ENCODE peak calls at places on chromosome 4, in seven cellular contexts. D is PC-3, S is uterus, W is pancreas, N is aorta, I is heart right ventricle, R is cardiac muscle cell. V is an unnamed sample.

GRCh38 chr4:184453402-184454160 is 20.8 kb downstream of the IRF2 start:
- DNase-seq in S (no peak), I (no peak), N (no peak), W (no peak), D (peak; percentile 42), R (peak; percentile 82), V (peak; percentile 32)

GRCh38 chr4:176107695-176108094 is 42.1 kb downstream of the WDR17 start:
- DNase-seq in W (no peak), S (no peak), D (no peak), R (no peak), I (no peak), N (no peak), V (no peak)

GRCh38 chr4:43330288-43330687 is 437.8 kb downstream of the GRXCR1 start:
- DNase-seq in I (no peak), W (no peak), S (no peak), D (peak; percentile 88), N (no peak), R (peak; percentile 54), V (peak; percentile 75)

GRCh38 chr4:162959056-162959455 is 207.6 kb downstream of the NAF1 start:
- DNase-seq in W (no peak), D (peak; percentile 4), R (peak; percentile 10), S (no peak), N (no peak), I (no peak), V (no peak)

GRCh38 chr4:16783119-16783518 is 115.3 kb downstream of the LDB2 start:
- DNase-seq in S (no peak), N (no peak), I (no peak), R (no peak), W (no peak), D (no peak), V (no peak)

GRCh38 chr4:173272987-173273386 is 61.2 kb downstream of the HMGB2 start:
- DNase-seq in D (no peak), W (no peak), S (no peak), I (no peak), R (peak; percentile 74), N (no peak), V (no peak)

GRCh38 chr4:159144112-159144694 is 41.3 kb downstream of the RAPGEF2 start:
- DNase-seq in R (no peak), N (no peak), D (no peak), S (no peak), W (no peak), I (no peak), V (no peak)

GRCh38 chr4:1644906-1645657 is 39.0 kb downstream of the FAM53A start:
- DNase-seq in N (no peak), I (peak; percentile 62), D (no peak), R (peak; percentile 75), S (peak; percentile 28), W (no peak), V (peak; percentile 60)

GRCh38 chr4:43331226-43332078 is 438.9 kb downstream of the GRXCR1 start:
- DNase-seq in W (no peak), N (no peak), D (peak; percentile 89), S (no peak), R (peak; percentile 55), I (no peak), V (peak; percentile 91)

GRCh38 chr4:26048962-26049361 is 134.9 kb downstream of the SMIM20 start:
- DNase-seq in N (no peak), W (no peak), I (no peak), D (no peak), R (peak; percentile 64), S (peak; percentile 70), V (no peak)

GRCh38 chr4:185003596-185004351 is 14.5 kb upstream of the HELT start:
- DNase-seq in S (no peak), D (no peak), N (no peak), I (no peak), W (no peak), R (no peak), V (no peak)

GRCh38 chr4:166146806-166147540 is 273.9 kb downstream of the TLL1 start:
- DNase-seq in D (peak; percentile 2), S (no peak), W (no peak), R (peak; percentile 6), N (no peak), I (no peak), V (no peak)

GRCh38 chr4:124181045-124181444 is 531.5 kb downstream of the ANKRD50 start:
- DNase-seq in R (no peak), D (no peak), N (no peak), I (no peak), S (no peak), W (no peak), V (no peak)

GRCh38 chr4:956531-957230 is 16.7 kb downstream of the DGKQ start:
- DNase-seq in R (no peak), N (peak; percentile 69), W (no peak), S (no peak), I (no peak), D (no peak), V (no peak)

GRCh38 chr4:8082517-8083055 is 76.0 kb downstream of the ABLIM2 start:
- DNase-seq in D (no peak), N (no peak), W (no peak), I (no peak), R (peak; percentile 25), S (no peak), V (no peak)

GRCh38 chr4:8084031-8084660 is 74.5 kb downstream of the ABLIM2 start:
- DNase-seq in S (no peak), N (peak; percentile 71), R (no peak), I (no peak), W (no peak), D (no peak), V (no peak)

GRCh38 chr4:8081621-8082516 is 76.7 kb downstream of the ABLIM2 start:
- DNase-seq in W (no peak), R (no peak), D (no peak), S (no peak), N (peak; percentile 62), I (no peak), V (no peak)

GRCh38 chr4:8084712-8085490 is 73.7 kb downstream of the ABLIM2 start:
- DNase-seq in N (no peak), I (no peak), S (no peak), R (no peak), W (no peak), D (no peak), V (no peak)

DNA sequence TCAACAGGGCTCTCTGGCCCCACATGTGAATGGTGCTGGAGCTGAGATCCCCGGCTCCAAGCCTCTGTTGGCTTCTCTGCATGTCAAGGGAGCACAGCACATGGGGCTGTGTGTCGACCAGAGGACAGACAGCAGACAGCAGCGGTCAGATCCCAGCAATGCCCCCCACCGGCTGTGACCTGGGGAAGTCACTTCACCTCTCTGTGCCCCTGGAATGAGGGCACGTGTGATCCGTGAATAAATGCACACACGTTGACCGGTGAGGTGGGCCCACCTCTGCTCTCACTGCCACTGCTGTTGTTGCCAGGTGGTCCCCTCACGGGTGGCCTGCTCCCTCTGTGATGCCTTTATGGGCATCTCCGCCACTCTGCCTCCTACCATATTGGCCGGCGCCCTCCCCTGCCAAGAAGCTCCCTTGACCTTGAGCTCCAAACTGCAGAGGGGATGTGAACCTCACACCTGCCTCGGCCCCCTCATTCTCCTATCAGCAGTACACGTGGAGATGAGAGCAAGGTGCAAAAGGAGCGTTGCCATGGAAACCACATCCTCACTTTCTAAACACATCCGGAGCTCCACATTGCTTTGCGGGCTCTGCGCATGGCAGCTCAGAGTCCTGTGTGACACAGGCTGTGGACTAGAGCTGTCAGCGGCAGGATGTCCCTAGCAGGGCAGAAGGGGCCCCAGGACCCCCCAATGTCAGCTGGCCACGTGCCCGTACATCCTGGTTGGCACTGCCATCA is 75.4 kb downstream of the ABLIM2 start:
- DNase-seq in I (no peak), N (peak; percentile 39), S (no peak), D (no peak), R (no peak), W (no peak), V (no peak)
- H3K4me1 ChIP-seq in I (peaks cover 19% of the 10 kb centered on the region), N (no peaks in the 10 kb centered on the region), S (no peaks in the 10 kb centered on the region), D (no peaks in the 10 kb centered on the region), R (peaks cover 22% of the 10 kb centered on the region), W (no peaks in the 10 kb centered on the region), V (no peaks in the 10 kb centered on the region)

DNA sequence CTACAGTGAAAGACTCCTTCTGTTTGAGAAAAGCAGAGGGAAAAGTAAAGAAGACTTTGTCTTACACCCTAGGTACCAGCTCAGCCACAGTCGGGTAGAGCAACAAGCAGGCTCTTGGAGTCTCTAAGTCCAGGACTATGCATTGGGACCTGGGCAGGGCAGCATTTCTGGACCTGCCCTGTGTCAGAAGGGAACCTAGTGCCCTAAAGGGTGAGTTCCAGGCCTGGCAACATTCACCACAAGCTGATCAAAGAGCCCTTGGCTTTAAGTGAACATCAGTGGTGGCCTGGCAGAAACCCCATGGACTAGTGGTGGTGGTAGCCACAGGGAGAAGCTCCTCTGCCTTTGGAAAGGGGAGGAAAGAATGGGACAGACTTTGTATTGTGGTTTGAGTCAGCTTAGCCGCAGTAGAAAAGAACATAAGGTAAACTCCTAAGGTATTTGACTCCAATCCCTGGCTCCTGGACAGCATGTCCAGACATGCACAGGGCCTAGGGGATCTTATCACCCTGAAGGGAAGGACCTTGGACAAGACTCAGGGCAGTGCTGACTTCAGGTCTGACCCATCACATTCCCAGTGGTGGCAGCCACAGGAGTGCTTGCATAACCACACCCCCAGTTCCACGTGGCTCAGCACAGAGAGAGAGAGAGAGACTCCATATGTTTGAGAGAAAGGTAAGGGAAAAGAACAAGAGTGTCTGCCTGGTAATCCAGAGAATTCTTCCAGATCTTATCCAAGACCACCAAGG is 32.6 kb downstream of the CCDC158 start:
- DNase-seq in I (no peak), R (peak; percentile 10), W (no peak), D (no peak), S (no peak), N (no peak), V (peak; percentile 96)
- H3K27ac ChIP-seq in I (no peak overlapping the region), R (no peak overlapping the region), W (no peak overlapping the region), D (no peak overlapping the region), S (no peak overlapping the region), N (no peak overlapping the region), V (no peak overlapping the region)

DNA sequence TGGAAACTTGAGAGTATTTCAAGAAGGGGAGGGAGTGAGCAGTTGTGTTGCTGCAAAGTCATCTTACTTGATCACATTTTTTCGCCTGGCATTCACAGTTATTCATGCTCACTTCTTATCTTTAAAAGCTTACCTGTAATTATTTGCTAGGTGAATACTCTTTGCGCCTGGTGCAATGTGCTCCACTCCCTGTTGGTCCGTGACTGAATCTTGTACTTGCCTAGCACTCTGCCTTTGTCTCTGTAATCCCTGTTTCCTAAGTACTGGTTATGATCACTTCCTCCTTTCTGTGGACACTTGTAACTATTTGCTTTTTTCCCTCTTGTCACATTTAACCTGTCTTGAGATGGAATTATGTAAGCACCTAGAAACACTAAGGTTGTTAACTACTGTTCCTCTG is 5.8 kb downstream of the BMP2K start:
- DNase-seq in S (no peak), I (no peak), W (no peak), D (no peak), R (no peak), N (no peak), V (no peak)
- H3K4me1 ChIP-seq in S (no peaks in the 10 kb centered on the region), I (peaks cover 17% of the 10 kb centered on the region), W (peaks cover 7% of the 10 kb centered on the region), D (peaks cover 26% of the 10 kb centered on the region), R (peaks cover 39% of the 10 kb centered on the region), N (peaks cover 2% of the 10 kb centered on the region), V (peaks cover 25% of the 10 kb centered on the region)

GRCh38 chr4:187965726-187966125 is 29.8 kb upstream of the ZFP42 start:
- DNase-seq in D (no peak), S (no peak), R (no peak), W (no peak), I (no peak), N (no peak), V (no peak)
- H3K27ac ChIP-seq in D (no peak overlapping the region), S (no peak overlapping the region), R (no peak overlapping the region), W (no peak overlapping the region), I (no peak overlapping the region), N (no peak overlapping the region), V (no peak overlapping the region)

V was measured in foreskin keratinocyte.